ENCODE peak calls at places on chromosomes 3 and 15, in six cellular contexts. One of them, this sample, is unnamed.

GRCh38 chr3:2851356-2851755 is 258.8 kb downstream of the IL5RA start:
- DNase-seq in SK-N-SH: no peak
- DNase-seq in HepG2: no peak
- DNase-seq in GM12878: no peak
- DNase-seq in K562: no peak
- DNase-seq in HCT116: no peak
- DNase-seq in this sample: no peak

GRCh38 chr15:89486726-89487050 is 9.7 kb downstream of the RHCG start:
- DNase-seq in K562: peak; percentile 30
- DNase-seq in HCT116: no peak
- DNase-seq in HepG2: no peak
- DNase-seq in SK-N-SH: no peak
- DNase-seq in GM12878: no peak
- DNase-seq in this sample: peak; percentile 31

GRCh38 chr3:160781429-160781828 is 25.4 kb downstream of the PPM1L start:
- DNase-seq in HepG2: no peak
- DNase-seq in K562: no peak
- DNase-seq in GM12878: no peak
- DNase-seq in HCT116: no peak
- DNase-seq in SK-N-SH: no peak
- DNase-seq in this sample: no peak

GRCh38 chr3:98741121-98741716 is 21.9 kb upstream of the ST3GAL6 start:
- DNase-seq in HCT116: no peak
- DNase-seq in SK-N-SH: no peak
- DNase-seq in GM12878: no peak
- DNase-seq in HepG2: peak; percentile 27
- DNase-seq in K562: no peak
- DNase-seq in this sample: no peak

GRCh38 chr15:45048784-45049631 is 26.0 kb downstream of the SORD start:
- DNase-seq in GM12878: no peak
- DNase-seq in HCT116: no peak
- DNase-seq in K562: peak; percentile 94
- DNase-seq in HepG2: no peak
- DNase-seq in SK-N-SH: no peak
- DNase-seq in this sample: no peak

GRCh38 chr3:134646086-134646485 is 4.7 kb downstream of the KY start:
- DNase-seq in GM12878: no peak
- DNase-seq in HCT116: no peak
- DNase-seq in SK-N-SH: no peak
- DNase-seq in K562: no peak
- DNase-seq in HepG2: no peak
- DNase-seq in this sample: no peak

GRCh38 chr15:70936326-70936725 is 43.7 kb downstream of the LRRC49 start:
- DNase-seq in K562: no peak
- DNase-seq in HepG2: no peak
- DNase-seq in GM12878: no peak
- DNase-seq in SK-N-SH: peak; percentile 44
- DNase-seq in HCT116: no peak
- DNase-seq in this sample: no peak

GRCh38 chr3:129536806-129537205 is 6.2 kb upstream of the H1-8 start:
- DNase-seq in SK-N-SH: no peak
- DNase-seq in HCT116: no peak
- DNase-seq in K562: no peak
- DNase-seq in HepG2: no peak
- DNase-seq in GM12878: no peak
- DNase-seq in this sample: no peak

GRCh38 chr3:140501770-140502364 is 176.0 kb upstream of the TRIM42 start:
- DNase-seq in HepG2: no peak
- DNase-seq in K562: no peak
- DNase-seq in GM12878: no peak
- DNase-seq in HCT116: no peak
- DNase-seq in SK-N-SH: no peak
- DNase-seq in this sample: no peak

GRCh38 chr3:48587686-48588085 is 7.4 kb downstream of the COL7A1 start:
- DNase-seq in K562: no peak
- DNase-seq in SK-N-SH: no peak
- DNase-seq in GM12878: no peak
- DNase-seq in HCT116: no peak
- DNase-seq in HepG2: no peak
- DNase-seq in this sample: no peak

GRCh38 chr3:163071684-163072083 is 1575.1 kb downstream of the OTOL1 start:
- DNase-seq in HCT116: no peak
- DNase-seq in SK-N-SH: no peak
- DNase-seq in K562: no peak
- DNase-seq in HepG2: no peak
- DNase-seq in GM12878: no peak
- DNase-seq in this sample: peak; percentile 65

GRCh38 chr15:79257454-79257853 is 25.1 kb upstream of the ANKRD34C start:
- DNase-seq in HepG2: no peak
- DNase-seq in SK-N-SH: no peak
- DNase-seq in HCT116: no peak
- DNase-seq in K562: peak; percentile 40
- DNase-seq in GM12878: no peak
- DNase-seq in this sample: peak; percentile 49

GRCh38 chr3:188507244-188507720 is 353.3 kb downstream of the LPP start:
- DNase-seq in SK-N-SH: no peak
- DNase-seq in GM12878: no peak
- DNase-seq in K562: no peak
- DNase-seq in HCT116: no peak
- DNase-seq in HepG2: peak; percentile 8
- DNase-seq in this sample: no peak

GRCh38 chr15:101641134-101641764 is 10.9 kb downstream of the TM2D3 start:
- DNase-seq in HepG2: peak; percentile 52
- DNase-seq in SK-N-SH: peak; percentile 58
- DNase-seq in GM12878: peak; percentile 56
- DNase-seq in HCT116: peak; percentile 42
- DNase-seq in K562: peak; percentile 75
- DNase-seq in this sample: peak; percentile 78

GRCh38 chr15:90315276-90315982 is 36.7 kb upstream of the ZNF774 start:
- DNase-seq in SK-N-SH: no peak
- DNase-seq in HepG2: peak; percentile 30
- DNase-seq in GM12878: no peak
- DNase-seq in K562: no peak
- DNase-seq in HCT116: no peak
- DNase-seq in this sample: peak; percentile 79

GRCh38 chr3:148847351-148847750 is 17.7 kb upstream of the CPA3 start:
- DNase-seq in HepG2: no peak
- DNase-seq in SK-N-SH: no peak
- DNase-seq in GM12878: no peak
- DNase-seq in HCT116: no peak
- DNase-seq in K562: no peak
- DNase-seq in this sample: no peak

GRCh38 chr3:14680716-14681115 is 5.8 kb downstream of the C3orf20 start:
- DNase-seq in HCT116: no peak
- DNase-seq in HepG2: peak; percentile 64
- DNase-seq in GM12878: no peak
- DNase-seq in K562: peak; percentile 14
- DNase-seq in SK-N-SH: no peak
- DNase-seq in this sample: no peak

GRCh38 chr3:12471228-12471627 is 13.1 kb upstream of the TSEN2 start:
- DNase-seq in GM12878: no peak
- DNase-seq in HCT116: peak; percentile 92
- DNase-seq in K562: no peak
- DNase-seq in HepG2: peak; percentile 36
- DNase-seq in SK-N-SH: no peak
- DNase-seq in this sample: no peak

GRCh38 chr3:196260784-196261183 is 26.7 kb downstream of the PCYT1A start:
- DNase-seq in K562: no peak
- DNase-seq in HCT116: no peak
- DNase-seq in HepG2: no peak
- DNase-seq in GM12878: no peak
- DNase-seq in SK-N-SH: no peak
- DNase-seq in this sample: no peak

GRCh38 chr3:71430941-71431552 is 152.5 kb downstream of the FOXP1 start:
- DNase-seq in HepG2: no peak
- DNase-seq in K562: no peak
- DNase-seq in SK-N-SH: no peak
- DNase-seq in GM12878: no peak
- DNase-seq in HCT116: no peak
- DNase-seq in this sample: no peak

GRCh38 chr15:45635191-45635638 is 386 bp downstream of the SQOR start:
- DNase-seq in SK-N-SH: peak; percentile 72
- DNase-seq in HCT116: no peak
- DNase-seq in GM12878: no peak
- DNase-seq in HepG2: peak; percentile 41
- DNase-seq in K562: peak; percentile 11
- DNase-seq in this sample: peak; percentile 77

GRCh38 chr15:68315035-68315434 is 37.5 kb downstream of the FEM1B start:
- DNase-seq in HCT116: no peak
- DNase-seq in HepG2: no peak
- DNase-seq in GM12878: no peak
- DNase-seq in K562: no peak
- DNase-seq in SK-N-SH: peak; percentile 2
- DNase-seq in this sample: no peak

GRCh38 chr3:195182470-195182795 is 88.5 kb downstream of the XXYLT1 start:
- DNase-seq in HCT116: no peak
- DNase-seq in GM12878: no peak
- DNase-seq in SK-N-SH: no peak
- DNase-seq in HepG2: no peak
- DNase-seq in K562: peak; percentile 78
- DNase-seq in this sample: peak; percentile 65

GRCh38 chr15:82789491-82789890 is 16.4 kb downstream of the FSD2 start:
- DNase-seq in SK-N-SH: no peak
- DNase-seq in HCT116: no peak
- DNase-seq in GM12878: no peak
- DNase-seq in HepG2: no peak
- DNase-seq in K562: no peak
- DNase-seq in this sample: no peak
- TF ChIP-seq JUND in SK-N-SH: no peak
- TF ChIP-seq JUND in HCT116: no peak
- TF ChIP-seq JUND in GM12878: no peak
- TF ChIP-seq JUND in HepG2: no peak
- TF ChIP-seq JUND in K562: no peak
- TF ChIP-seq JUND in this sample: no peak

GRCh38 chr15:58770519-58770856 is 614 bp upstream of the MINDY2 start:
- DNase-seq in SK-N-SH: no peak
- DNase-seq in HepG2: no peak
- DNase-seq in K562: no peak
- DNase-seq in HCT116: no peak
- DNase-seq in GM12878: no peak
- DNase-seq in this sample: peak; percentile 33
- TF ChIP-seq JUND in SK-N-SH: no peak
- TF ChIP-seq JUND in HepG2: no peak
- TF ChIP-seq JUND in K562: no peak
- TF ChIP-seq JUND in HCT116: no peak
- TF ChIP-seq JUND in GM12878: no peak
- TF ChIP-seq JUND in this sample: no peak

GRCh38 chr3:112579232-112579631 is 17.4 kb downstream of the SLC35A5 start:
- DNase-seq in GM12878: no peak
- DNase-seq in SK-N-SH: no peak
- DNase-seq in K562: no peak
- DNase-seq in HepG2: no peak
- DNase-seq in HCT116: no peak
- DNase-seq in this sample: no peak

GRCh38 chr3:112582242-112582874 is 20.5 kb downstream of the SLC35A5 start:
- DNase-seq in HepG2: peak; percentile 21
- DNase-seq in K562: peak; percentile 49
- DNase-seq in SK-N-SH: peak; percentile 14
- DNase-seq in HCT116: peak; percentile 34
- DNase-seq in GM12878: no peak
- DNase-seq in this sample: peak; percentile 68

GRCh38 chr3:112583105-112583504 is 21.3 kb downstream of the SLC35A5 start:
- DNase-seq in K562: no peak
- DNase-seq in HCT116: no peak
- DNase-seq in HepG2: no peak
- DNase-seq in GM12878: no peak
- DNase-seq in SK-N-SH: no peak
- DNase-seq in this sample: no peak

GRCh38 chr3:112579697-112580096 is 17.9 kb downstream of the SLC35A5 start:
- DNase-seq in K562: no peak
- DNase-seq in HCT116: no peak
- DNase-seq in SK-N-SH: no peak
- DNase-seq in GM12878: no peak
- DNase-seq in HepG2: no peak
- DNase-seq in this sample: no peak
- TF ChIP-seq JUND in K562: no peak
- TF ChIP-seq JUND in HCT116: no peak
- TF ChIP-seq JUND in SK-N-SH: no peak
- TF ChIP-seq JUND in GM12878: no peak
- TF ChIP-seq JUND in HepG2: no peak
- TF ChIP-seq JUND in this sample: no peak

DNA sequence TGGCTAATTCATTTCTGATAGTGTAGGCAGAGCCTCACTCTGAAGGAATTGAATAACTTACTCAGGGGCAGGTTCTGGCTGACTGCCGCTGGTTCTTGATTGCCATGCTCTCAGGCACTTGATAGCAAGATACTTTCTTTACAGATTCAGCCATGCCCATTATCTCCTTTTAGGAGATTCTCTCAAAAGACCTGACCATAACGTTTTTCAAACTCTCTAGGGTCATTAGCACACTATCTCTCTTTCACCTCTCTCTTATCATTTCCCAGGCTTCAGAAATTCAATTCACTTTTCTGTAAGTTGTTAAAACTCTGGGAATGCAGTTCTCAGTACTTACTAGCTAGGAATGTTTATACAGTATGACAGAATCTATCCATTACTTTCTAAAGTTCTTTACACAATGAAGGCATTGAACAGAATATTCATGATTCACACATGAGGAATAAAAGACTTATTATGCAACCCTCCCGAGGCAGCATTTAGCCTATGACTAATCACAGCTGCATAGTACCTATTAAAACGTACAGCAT is 850.3 kb upstream of the CADM2 start:
- DNase-seq in SK-N-SH: no peak
- DNase-seq in HCT116: no peak
- DNase-seq in K562: no peak
- DNase-seq in GM12878: no peak
- DNase-seq in HepG2: peak; percentile 30
- DNase-seq in this sample: no peak
- TF ChIP-seq JUND in SK-N-SH: peak; percentile 76
- TF ChIP-seq JUND in HCT116: no peak
- TF ChIP-seq JUND in K562: no peak
- TF ChIP-seq JUND in GM12878: no peak
- TF ChIP-seq JUND in HepG2: no peak
- TF ChIP-seq JUND in this sample: no peak

GRCh38 chr15:48493084-48493762 is 152.3 kb downstream of the FBN1 start:
- DNase-seq in SK-N-SH: no peak
- DNase-seq in K562: no peak
- DNase-seq in HepG2: no peak
- DNase-seq in HCT116: no peak
- DNase-seq in GM12878: no peak
- DNase-seq in this sample: no peak
- TF ChIP-seq JUND in SK-N-SH: peak; percentile 92
- TF ChIP-seq JUND in K562: no peak
- TF ChIP-seq JUND in HepG2: no peak
- TF ChIP-seq JUND in HCT116: no peak
- TF ChIP-seq JUND in GM12878: no peak
- TF ChIP-seq JUND in this sample: no peak

GRCh38 chr15:61661791-61662190 is 398.5 kb downstream of the VPS13C start:
- DNase-seq in HCT116: no peak
- DNase-seq in HepG2: no peak
- DNase-seq in GM12878: no peak
- DNase-seq in K562: no peak
- DNase-seq in SK-N-SH: no peak
- DNase-seq in this sample: no peak
- TF ChIP-seq JUND in HCT116: no peak
- TF ChIP-seq JUND in HepG2: no peak
- TF ChIP-seq JUND in GM12878: no peak
- TF ChIP-seq JUND in K562: no peak
- TF ChIP-seq JUND in SK-N-SH: no peak
- TF ChIP-seq JUND in this sample: no peak

This sample was measured in T47D.